ENCODE peak calls at places on chromosomes 12 and 14, in ten cellular contexts. W is adipocyte; T is pons; X is NCI-H2081; G is kidney tubule cell; H is adrenal gland; V is iris pigment epithelial cell; L is stimulated activated CD8-positive, alpha-beta memory T cell treated with anti-CD3 and anti-CD28 coated beads, Interleukin-2, amount 100 ng/mL, for 1 hour; M is left cardiac atrium; Z is sciatic nerve. D is an unnamed sample.

GRCh38 chr14:103302966-103303365 is 31.1 kb upstream of the EIF5 start:
- DNase-seq in W (peak; percentile 72), T (no peak), X (no peak), G (no peak), H (no peak), V (peak; percentile 22), L (no peak), M (no peak), Z (no peak), D (no peak)

GRCh38 chr12:124440841-124441381 is 126.5 kb downstream of the NCOR2 start:
- DNase-seq in W (no peak), T (no peak), X (no peak), G (no peak), H (no peak), V (peak; percentile 32), L (no peak), M (peak; percentile 65), Z (no peak), D (no peak)

GRCh38 chr14:51786227-51786626 is 74.2 kb upstream of the GNG2 start:
- DNase-seq in W (no peak), T (no peak), X (no peak), G (no peak), H (no peak), V (no peak), L (no peak), M (no peak), Z (no peak), D (no peak)

GRCh38 chr14:93033983-93034670 is 81.6 kb downstream of the ITPK1 start:
- DNase-seq in W (no peak), T (no peak), X (peak; percentile 42), G (no peak), H (no peak), V (no peak), L (peak; percentile 29), M (no peak), Z (no peak), D (no peak)

GRCh38 chr12:131849700-131850553 is 21.7 kb downstream of the MMP17 start:
- DNase-seq in W (no peak), T (no peak), X (no peak), G (no peak), H (no peak), V (no peak), L (no peak), M (no peak), Z (no peak), D (no peak)

GRCh38 chr12:78036889-78037288 is 206.2 kb downstream of the NAV3 start:
- DNase-seq in W (no peak), T (no peak), X (no peak), G (no peak), H (peak; percentile 22), V (no peak), L (no peak), M (no peak), Z (no peak), D (no peak)

GRCh38 chr14:93759781-93760307 is 28.4 kb downstream of the PRIMA1 start:
- DNase-seq in W (no peak), T (peak; percentile 72), X (no peak), G (no peak), H (peak; percentile 16), V (no peak), L (no peak), M (peak; percentile 43), Z (no peak), D (no peak)

GRCh38 chr12:16604853-16605252 is 1.1 kb downstream of the LMO3 start:
- DNase-seq in W (no peak), T (no peak), X (peak; percentile 58), G (no peak), H (no peak), V (no peak), L (no peak), M (no peak), Z (no peak), D (peak; percentile 33)

GRCh38 chr14:76430017-76430416 is 54.1 kb downstream of the ESRRB start:
- DNase-seq in W (no peak), T (no peak), X (no peak), G (no peak), H (no peak), V (no peak), L (no peak), M (no peak), Z (no peak), D (no peak)

GRCh38 chr14:89349196-89350008 is 67.6 kb downstream of the FOXN3 start:
- DNase-seq in W (no peak), T (peak; percentile 73), X (peak; percentile 98), G (peak; percentile 30), H (no peak), V (no peak), L (no peak), M (no peak), Z (no peak), D (peak; percentile 98)

GRCh38 chr12:90067791-90068190 is 359.2 kb upstream of the ATP2B1 start:
- DNase-seq in W (no peak), T (peak; percentile 12), X (no peak), G (no peak), H (no peak), V (no peak), L (no peak), M (no peak), Z (no peak), D (no peak)

GRCh38 chr14:74867673-74868072 is 8.3 kb downstream of the PROX2 start:
- DNase-seq in W (peak; percentile 82), T (peak; percentile 84), X (no peak), G (no peak), H (no peak), V (peak; percentile 54), L (peak; percentile 39), M (peak; percentile 77), Z (no peak), D (no peak)

GRCh38 chr12:49644620-49644994 is 21.2 kb downstream of the PRPF40B start:
- DNase-seq in W (peak; percentile 90), T (peak; percentile 84), X (peak; percentile 67), G (peak; percentile 63), H (peak; percentile 73), V (peak; percentile 63), L (peak; percentile 69), M (peak; percentile 84), Z (peak; percentile 89), D (peak; percentile 29)

GRCh38 chr12:42798811-42799438 is 209.4 kb upstream of the PRICKLE1 start:
- DNase-seq in W (peak; percentile 62), T (no peak), X (no peak), G (peak; percentile 81), H (no peak), V (peak; percentile 71), L (no peak), M (no peak), Z (no peak), D (no peak)

GRCh38 chr12:113021500-113021899 is 35.0 kb upstream of the DTX1 start:
- DNase-seq in W (no peak), T (no peak), X (no peak), G (no peak), H (no peak), V (no peak), L (no peak), M (no peak), Z (no peak), D (no peak)

GRCh38 chr12:80232873-80233272 is 133.5 kb downstream of the OTOGL start:
- DNase-seq in W (no peak), T (no peak), X (no peak), G (no peak), H (no peak), V (peak; percentile 6), L (no peak), M (no peak), Z (no peak), D (no peak)

GRCh38 chr12:60752589-60752988 is 1156.8 kb downstream of the SLC16A7 start:
- DNase-seq in W (no peak), T (no peak), X (no peak), G (no peak), H (no peak), V (no peak), L (no peak), M (no peak), Z (no peak), D (no peak)

GRCh38 chr12:57625261-57626032 is 7.6 kb downstream of the B4GALNT1 start:
- DNase-seq in W (no peak), T (no peak), X (no peak), G (no peak), H (no peak), V (no peak), L (no peak), M (no peak), Z (no peak), D (no peak)

GRCh38 chr12:94963649-94964048 is 39.8 kb downstream of the NDUFA12 start:
- DNase-seq in W (no peak), T (no peak), X (no peak), G (no peak), H (no peak), V (peak; percentile 67), L (no peak), M (no peak), Z (no peak), D (no peak)

GRCh38 chr12:127558363-127558762 is 708.6 kb upstream of the TMEM132C start:
- DNase-seq in W (no peak), T (peak; percentile 11), X (no peak), G (no peak), H (no peak), V (no peak), L (no peak), M (no peak), Z (no peak), D (no peak)

GRCh38 chr14:69763761-69764510 is 3.0 kb upstream of the SRSF5 start:
- DNase-seq in W (no peak), T (no peak), X (no peak), G (no peak), H (no peak), V (peak; percentile 55), L (no peak), M (no peak), Z (no peak), D (no peak)

GRCh38 chr14:23360496-23360895 is 4.5 kb downstream of the EFS start:
- DNase-seq in W (no peak), T (peak; percentile 85), X (no peak), G (no peak), H (no peak), V (no peak), L (no peak), M (no peak), Z (no peak), D (no peak)

GRCh38 chr14:64841772-64842490 is 37.8 kb downstream of the SPTB start:
- DNase-seq in W (no peak), T (no peak), X (no peak), G (no peak), H (no peak), V (no peak), L (no peak), M (peak; percentile 62), Z (no peak), D (no peak)

GRCh38 chr12:112170376-112170775 is 45.0 kb downstream of the TRAFD1 start:
- DNase-seq in W (peak; percentile 30), T (no peak), X (no peak), G (no peak), H (no peak), V (peak; percentile 9), L (no peak), M (peak; percentile 45), Z (peak; percentile 54), D (no peak)

D was measured in NCI-H1105 treated with DMSO at 0.1 percent for 48 hours.